ENCODE peak calls at places on chromosomes 11 and 22, in ten cellular contexts. E is stimulated activated CD4-positive, alpha-beta T cell treated with anti-CD3 and anti-CD28 coated beads, Interleukin-12 subunit alpha, Interleukin-12 subunit beta, amount 100 ng/mL, for 4 hours; M is midbrain; T is cardiac septum; K is foreskin fibroblast; B is effector memory CD8-positive, alpha-beta T cell; R is NCI-H1417; V is non-pigmented ciliary epithelial cell; P is stimulated activated effector memory CD8-positive, alpha-beta T cell treated with anti-CD3 and anti-CD28 coated beads, Interleukin-12 subunit alpha, Interleukin-12 subunit beta, amount 100 ng/mL, for 72 hours; J is H9. Z is an unnamed sample.

GRCh38 chr11:57426439-57426753 is 525 bp downstream of the SLC43A3 start:
- DNase-seq in M (no peak), E (peak; percentile 24), T (no peak), V (no peak), J (peak; percentile 34), R (no peak), P (peak; percentile 60), K (no peak), B (no peak), Z (no peak)

GRCh38 chr22:49753961-49754673 is 73.6 kb downstream of the BRD1 start:
- DNase-seq in M (no peak), J (peak; percentile 22), T (no peak), R (peak; percentile 38), B (no peak), E (no peak), V (no peak), P (no peak), K (no peak), Z (no peak)

GRCh38 chr11:131677832-131678470 is 307.5 kb downstream of the NTM start:
- DNase-seq in B (no peak), M (no peak), K (no peak), E (no peak), R (no peak), P (no peak), T (no peak), V (no peak), J (no peak), Z (no peak)

GRCh38 chr22:22210375-22210774 is 34.2 kb upstream of the VPREB1 start:
- DNase-seq in E (peak; percentile 32), K (peak; percentile 52), R (no peak), T (no peak), M (no peak), P (peak; percentile 88), V (peak; percentile 76), B (no peak), J (no peak), Z (no peak)

GRCh38 chr22:27846248-27846760 is 44.7 kb upstream of the MN1 start:
- DNase-seq in R (no peak), T (no peak), V (no peak), K (no peak), J (no peak), E (no peak), P (no peak), M (no peak), B (no peak), Z (no peak)

GRCh38 chr11:8201524-8202365 is 32.9 kb upstream of the RIC3 start:
- DNase-seq in M (no peak), P (no peak), V (no peak), K (no peak), B (no peak), R (no peak), E (no peak), T (no peak), J (no peak), Z (peak; percentile 54)

GRCh38 chr11:33670250-33671011 is 30.2 kb downstream of the C11orf91 start:
- DNase-seq in E (no peak), P (no peak), V (no peak), M (no peak), T (no peak), K (peak; percentile 95), J (no peak), B (no peak), R (no peak), Z (no peak)

GRCh38 chr11:35352107-35352888 is 67.1 kb downstream of the SLC1A2 start:
- DNase-seq in K (peak; percentile 50), T (no peak), B (no peak), P (no peak), V (no peak), R (no peak), M (no peak), E (no peak), J (no peak), Z (no peak)

GRCh38 chr11:27233654-27234042 is 129.4 kb downstream of the CCDC34 start:
- DNase-seq in V (no peak), B (no peak), R (no peak), T (no peak), M (no peak), P (no peak), E (no peak), J (no peak), K (no peak), Z (peak; percentile 28)

GRCh38 chr11:63710476-63711217 is 29.3 kb downstream of the RTN3 start:
- DNase-seq in P (no peak), E (no peak), K (peak; percentile 73), R (no peak), M (no peak), V (peak; percentile 45), B (no peak), J (no peak), T (no peak), Z (no peak)

GRCh38 chr11:128933481-128934178 is 9.0 kb downstream of the TP53AIP1 start:
- DNase-seq in M (no peak), T (peak; percentile 24), J (no peak), K (no peak), V (no peak), E (no peak), P (no peak), R (no peak), B (no peak), Z (no peak)

GRCh38 chr11:64534950-64535349 is 56.1 kb upstream of the SLC22A12 start:
- DNase-seq in P (no peak), J (no peak), K (no peak), V (no peak), M (no peak), E (no peak), B (no peak), T (peak; percentile 54), R (no peak), Z (no peak)

GRCh38 chr22:23166841-23167610 is 13.3 kb upstream of the BCR start:
- DNase-seq in K (no peak), E (no peak), R (peak; percentile 54), B (no peak), J (no peak), V (no peak), P (no peak), M (no peak), T (no peak), Z (no peak)

GRCh38 chr22:39306456-39307361 is 12.7 kb downstream of the RPL3 start:
- DNase-seq in P (peak; percentile 72), R (no peak), K (no peak), V (no peak), T (no peak), E (peak; percentile 45), J (peak; percentile 74), B (peak; percentile 54), M (no peak), Z (no peak)

GRCh38 chr22:23047742-23048141 is 22.6 kb upstream of the GNAZ start:
- DNase-seq in V (no peak), K (no peak), J (peak; percentile 26), B (no peak), T (peak; percentile 35), E (no peak), M (no peak), P (peak; percentile 26), R (no peak), Z (no peak)

GRCh38 chr11:81772161-81772560 is 961.5 kb downstream of the FAM181B start:
- DNase-seq in V (peak; percentile 9), B (no peak), P (no peak), K (no peak), T (no peak), J (no peak), M (no peak), R (no peak), E (no peak), Z (peak; percentile 3)

GRCh38 chr22:29301716-29302401 is 4.6 kb upstream of the GAS2L1 start:
- DNase-seq in P (no peak), R (no peak), E (no peak), J (peak; percentile 32), K (no peak), M (no peak), V (no peak), T (no peak), B (no peak), Z (no peak)

GRCh38 chr11:105673089-105673488 is 63.2 kb downstream of the GRIA4 start:
- DNase-seq in M (peak; percentile 8), E (no peak), J (peak; percentile 44), T (no peak), P (no peak), K (peak; percentile 29), R (no peak), V (peak; percentile 15), B (no peak), Z (peak; percentile 29)

GRCh38 chr11:128513915-128514681 is 73.3 kb downstream of the ETS1 start:
- DNase-seq in E (no peak), V (no peak), R (no peak), K (no peak), T (no peak), B (no peak), P (no peak), J (no peak), M (no peak), Z (no peak)

GRCh38 chr11:2150206-2150847 is 10.7 kb downstream of the INS start:
- DNase-seq in B (no peak), T (no peak), E (no peak), J (no peak), R (no peak), K (peak; percentile 30), V (no peak), M (no peak), P (no peak), Z (peak; percentile 29)

GRCh38 chr11:64251986-64252837 is 882 bp downstream of the PLCB3 start:
- DNase-seq in J (no peak), P (peak; percentile 64), K (peak; percentile 44), V (no peak), T (no peak), E (no peak), R (no peak), B (no peak), M (no peak), Z (no peak)

GRCh38 chr11:86218125-86219081 is 26.1 kb upstream of the EED start:
- DNase-seq in V (peak; percentile 20), K (peak; percentile 58), J (peak; percentile 74), R (peak; percentile 70), T (no peak), E (peak; percentile 57), B (peak; percentile 59), P (peak; percentile 81), M (peak; percentile 86), Z (peak; percentile 91)

GRCh38 chr11:33402066-33402465 is 144.9 kb downstream of the HIPK3 start:
- DNase-seq in P (no peak), J (no peak), M (no peak), K (no peak), V (no peak), E (no peak), R (peak; percentile 82), T (no peak), B (no peak), Z (no peak)

GRCh38 chr11:34403431-34403830 is 35.3 kb upstream of the CAT start:
- DNase-seq in T (no peak), R (no peak), K (no peak), E (no peak), B (no peak), M (no peak), J (no peak), V (no peak), P (no peak), Z (no peak)

GRCh38 chr11:12160680-12161079 is 50.3 kb downstream of the MICAL2 start:
- DNase-seq in K (no peak), P (no peak), B (no peak), T (no peak), R (peak; percentile 97), E (no peak), M (no peak), V (no peak), J (no peak), Z (no peak)

GRCh38 chr11:58061813-58062212 is 31.1 kb downstream of the OR6Q1 start:
- DNase-seq in V (no peak), P (no peak), T (no peak), M (no peak), J (no peak), R (no peak), B (no peak), K (peak; percentile 7), E (no peak), Z (no peak)

GRCh38 chr11:114291847-114292680 is 4.1 kb upstream of the NNMT start:
- DNase-seq in R (no peak), T (no peak), V (peak; percentile 86), J (no peak), E (no peak), M (no peak), B (no peak), P (no peak), K (peak; percentile 67), Z (no peak)

GRCh38 chr11:75931124-75931523 is 116.1 kb downstream of the UVRAG start:
- DNase-seq in B (no peak), E (no peak), R (no peak), M (no peak), K (peak; percentile 30), V (no peak), P (no peak), T (no peak), J (no peak), Z (no peak)